ENCODE peak calls at places on chromosomes 2 and 18, in six cellular contexts. G is T47D, E is AG08395, O is NCI-H510A treated with DMSO at 0.1 percent for 48 hours, C is H7, F is hepatocyte. W is an unnamed sample.

GRCh38 chr2:239263937-239264837 is 136.6 kb downstream of the HDAC4 start:
- DNase-seq in G (no peak), E (no peak), O (no peak), C (peak; percentile 70), F (peak; percentile 15), W (no peak)

GRCh38 chr2:113283704-113284284 is 5.1 kb upstream of the PAX8 start:
- DNase-seq in G (no peak), E (peak; percentile 85), O (no peak), C (no peak), F (peak; percentile 67), W (no peak)

GRCh38 chr2:239942090-239942489 is 83.1 kb downstream of the NDUFA10 start:
- DNase-seq in G (no peak), E (no peak), O (no peak), C (no peak), F (no peak), W (no peak)

GRCh38 chr18:41096504-41096903 is 858.5 kb upstream of the PIK3C3 start:
- DNase-seq in G (peak; percentile 1), E (peak; percentile 30), O (peak; percentile 55), C (no peak), F (peak; percentile 14), W (peak; percentile 36)

GRCh38 chr18:44896817-44897216 is 216.1 kb downstream of the SETBP1 start:
- DNase-seq in G (no peak), E (no peak), O (peak; percentile 90), C (no peak), F (no peak), W (no peak)

GRCh38 chr2:140990416-140990815 is 1140.4 kb downstream of the LRP1B start:
- DNase-seq in G (no peak), E (peak; percentile 78), O (no peak), C (no peak), F (no peak), W (no peak)

GRCh38 chr2:99656938-99657337 is 167.1 kb upstream of the REV1 start:
- DNase-seq in G (peak; percentile 11), E (no peak), O (no peak), C (no peak), F (no peak), W (peak; percentile 89)

GRCh38 chr2:31318360-31319336 is 84.7 kb downstream of the EHD3 start:
- DNase-seq in G (no peak), E (peak; percentile 75), O (no peak), C (no peak), F (no peak), W (no peak)

GRCh38 chr2:55057474-55057873 is 7.2 kb upstream of the RTN4 start:
- DNase-seq in G (no peak), E (no peak), O (no peak), C (no peak), F (no peak), W (no peak)

GRCh38 chr2:235793163-235793752 is 299.4 kb downstream of the AGAP1 start:
- DNase-seq in G (no peak), E (peak; percentile 18), O (peak; percentile 14), C (peak; percentile 71), F (peak; percentile 43), W (no peak)

GRCh38 chr2:231228223-231228622 is 29.8 kb downstream of the ARMC9 start:
- DNase-seq in G (no peak), E (no peak), O (peak; percentile 50), C (peak; percentile 26), F (no peak), W (no peak)

GRCh38 chr2:203451011-203451410 is 84.1 kb downstream of the RAPH1 start:
- DNase-seq in G (no peak), E (peak; percentile 25), O (no peak), C (no peak), F (no peak), W (no peak)

GRCh38 chr2:234863043-234863934 is 88.5 kb upstream of the SH3BP4 start:
- DNase-seq in G (no peak), E (peak; percentile 84), O (no peak), C (no peak), F (peak; percentile 29), W (no peak)

GRCh38 chr2:8677646-8678592 is 3.9 kb upstream of the ID2 start:
- DNase-seq in G (no peak), E (peak; percentile 35), O (peak; percentile 75), C (peak; percentile 82), F (peak; percentile 77), W (no peak)

GRCh38 chr2:3466482-3466863 is 52.9 kb downstream of the ADI1 start:
- DNase-seq in G (no peak), E (no peak), O (no peak), C (no peak), F (no peak), W (no peak)

GRCh38 chr2:59920961-59921360 is 632.5 kb downstream of the BCL11A start:
- DNase-seq in G (no peak), E (no peak), O (no peak), C (no peak), F (no peak), W (no peak)

GRCh38 chr2:229810786-229811185 is 96.4 kb upstream of the DNER start:
- DNase-seq in G (no peak), E (peak; percentile 8), O (no peak), C (no peak), F (no peak), W (no peak)

GRCh38 chr18:12811191-12811950 is 72.7 kb downstream of the PTPN2 start:
- DNase-seq in G (no peak), E (no peak), O (no peak), C (no peak), F (no peak), W (peak; percentile 88)

GRCh38 chr2:174761837-174762236 is 2.4 kb downstream of the CHRNA1 start:
- DNase-seq in G (no peak), E (no peak), O (no peak), C (no peak), F (no peak), W (no peak)

GRCh38 chr2:26503238-26503880 is 25.4 kb upstream of the OTOF start:
- DNase-seq in G (peak; percentile 84), E (peak; percentile 86), O (peak; percentile 92), C (peak; percentile 99), F (peak; percentile 84), W (peak; percentile 15)

GRCh38 chr2:180696005-180696404 is 284.4 kb upstream of the UBE2E3 start:
- DNase-seq in G (no peak), E (no peak), O (peak; percentile 71), C (no peak), F (no peak), W (no peak)

GRCh38 chr2:20093263-20094141 is 42.1 kb upstream of the LAPTM4A start:
- DNase-seq in G (peak; percentile 59), E (peak; percentile 85), O (no peak), C (peak; percentile 85), F (peak; percentile 88), W (peak; percentile 26)

GRCh38 chr2:205850611-205851010 is 168.3 kb downstream of the NRP2 start:
- DNase-seq in G (no peak), E (no peak), O (no peak), C (no peak), F (no peak), W (no peak)

GRCh38 chr2:70472256-70472905 is 81.2 kb downstream of the TGFA start:
- DNase-seq in G (no peak), E (no peak), O (no peak), C (no peak), F (no peak), W (no peak)

GRCh38 chr2:240583774-240584173 is 2.8 kb upstream of the CAPN10 start:
- DNase-seq in G (no peak), E (no peak), O (no peak), C (no peak), F (no peak), W (no peak)

GRCh38 chr2:96788393-96789244 is 27.4 kb upstream of the CNNM3 start:
- DNase-seq in G (no peak), E (peak; percentile 31), O (no peak), C (peak; percentile 36), F (peak; percentile 47), W (peak; percentile 35)

GRCh38 chr18:3252843-3253242 is 5.2 kb downstream of the MYL12A start:
- DNase-seq in G (no peak), E (no peak), O (no peak), C (no peak), F (no peak), W (no peak)

GRCh38 chr2:40101076-40101688 is 322.1 kb upstream of the THUMPD2 start:
- DNase-seq in G (no peak), E (peak; percentile 36), O (no peak), C (no peak), F (no peak), W (no peak)

GRCh38 chr2:2840681-2841300 is 509.7 kb upstream of the MYT1L start:
- DNase-seq in G (no peak), E (no peak), O (no peak), C (no peak), F (no peak), W (no peak)

GRCh38 chr2:10003206-10004125 is 39.9 kb upstream of the KLF11 start:
- DNase-seq in G (no peak), E (no peak), O (no peak), C (no peak), F (no peak), W (no peak)

GRCh38 chr18:50610349-50610748 is 50.5 kb downstream of the MAPK4 start:
- DNase-seq in G (no peak), E (no peak), O (no peak), C (peak; percentile 33), F (no peak), W (no peak)

GRCh38 chr2:181904022-181904632 is 12.6 kb downstream of the ITPRID2 start:
- DNase-seq in G (no peak), E (peak; percentile 29), O (peak; percentile 36), C (peak; percentile 11), F (peak; percentile 45), W (no peak)

GRCh38 chr2:11169333-11169732 is 14.1 kb downstream of the SLC66A3 start:
- DNase-seq in G (no peak), E (no peak), O (no peak), C (no peak), F (no peak), W (no peak)

GRCh38 chr2:189254268-189254883 is 74.8 kb upstream of the COL5A2 start:
- DNase-seq in G (no peak), E (peak; percentile 82), O (no peak), C (no peak), F (peak; percentile 39), W (no peak)

GRCh38 chr2:164538250-164538866 is 82.9 kb downstream of the GRB14 start:
- DNase-seq in G (peak; percentile 21), E (peak; percentile 70), O (peak; percentile 13), C (peak; percentile 35), F (peak; percentile 56), W (no peak)

GRCh38 chr2:35462226-35462983 is 893.2 kb upstream of the CRIM1 start:
- DNase-seq in G (no peak), E (no peak), O (no peak), C (no peak), F (no peak), W (no peak)

GRCh38 chr2:170905864-170906263 is 23.2 kb upstream of the GORASP2 start:
- DNase-seq in G (no peak), E (no peak), O (no peak), C (peak; percentile 54), F (no peak), W (no peak)

GRCh38 chr2:16656784-16657391 is 8.7 kb downstream of the CYRIA start:
- DNase-seq in G (no peak), E (peak; percentile 38), O (no peak), C (no peak), F (no peak), W (no peak)